ENCODE peak calls at places on chromosomes 11 and 22, in six cellular contexts. One of them, this sample, is unnamed.

GRCh38 chr22:25839755-25840154 is 97.8 kb downstream of the MYO18B start:
- DNase-seq in Caco-2: no peak
- DNase-seq in fibroblast of the conjunctiva: no peak
- DNase-seq in NCI-H1417: no peak
- DNase-seq in heart left ventricle: no peak
- DNase-seq in NCI-H1436: no peak
- DNase-seq in this sample: no peak

GRCh38 chr11:102347526-102348331 is 715 bp downstream of the BIRC2 start:
- DNase-seq in Caco-2: peak; percentile 40
- DNase-seq in fibroblast of the conjunctiva: no peak
- DNase-seq in NCI-H1417: peak; percentile 52
- DNase-seq in heart left ventricle: no peak
- DNase-seq in NCI-H1436: no peak
- DNase-seq in this sample: no peak

GRCh38 chr11:44728491-44728910 is 1.7 kb downstream of the TSPAN18 start:
- DNase-seq in Caco-2: no peak
- DNase-seq in fibroblast of the conjunctiva: no peak
- DNase-seq in NCI-H1417: no peak
- DNase-seq in heart left ventricle: no peak
- DNase-seq in NCI-H1436: no peak
- DNase-seq in this sample: no peak

GRCh38 chr11:199782-200181 is 6.9 kb downstream of the SCGB1C1 start:
- DNase-seq in Caco-2: peak; percentile 4
- DNase-seq in fibroblast of the conjunctiva: no peak
- DNase-seq in NCI-H1417: no peak
- DNase-seq in heart left ventricle: no peak
- DNase-seq in NCI-H1436: no peak
- DNase-seq in this sample: no peak

GRCh38 chr11:71171024-71171423 is 81.4 kb downstream of the SHANK2 start:
- DNase-seq in Caco-2: no peak
- DNase-seq in fibroblast of the conjunctiva: no peak
- DNase-seq in NCI-H1417: no peak
- DNase-seq in heart left ventricle: no peak
- DNase-seq in NCI-H1436: no peak
- DNase-seq in this sample: no peak

GRCh38 chr11:63280920-63281319 is 37.5 kb upstream of the SLC22A25 start:
- DNase-seq in Caco-2: no peak
- DNase-seq in fibroblast of the conjunctiva: no peak
- DNase-seq in NCI-H1417: no peak
- DNase-seq in heart left ventricle: no peak
- DNase-seq in NCI-H1436: no peak
- DNase-seq in this sample: no peak

GRCh38 chr22:16601437-16602223 is 9.0 kb upstream of the CCT8L2 start:
- DNase-seq in Caco-2: no peak
- DNase-seq in fibroblast of the conjunctiva: no peak
- DNase-seq in NCI-H1417: no peak
- DNase-seq in heart left ventricle: peak; percentile 46
- DNase-seq in NCI-H1436: no peak
- DNase-seq in this sample: no peak

GRCh38 chr22:38124236-38124974 is 13.9 kb upstream of the BAIAP2L2 start:
- DNase-seq in Caco-2: no peak
- DNase-seq in fibroblast of the conjunctiva: no peak
- DNase-seq in NCI-H1417: no peak
- DNase-seq in heart left ventricle: no peak
- DNase-seq in NCI-H1436: no peak
- DNase-seq in this sample: no peak

GRCh38 chr22:38788417-38788816 is 5.5 kb downstream of the DNAL4 start:
- DNase-seq in Caco-2: no peak
- DNase-seq in fibroblast of the conjunctiva: peak; percentile 75
- DNase-seq in NCI-H1417: no peak
- DNase-seq in heart left ventricle: peak; percentile 74
- DNase-seq in NCI-H1436: no peak
- DNase-seq in this sample: peak; percentile 57

GRCh38 chr22:48444320-48445112 is 1383.2 kb downstream of the BRD1 start:
- DNase-seq in Caco-2: no peak
- DNase-seq in fibroblast of the conjunctiva: no peak
- DNase-seq in NCI-H1417: no peak
- DNase-seq in heart left ventricle: no peak
- DNase-seq in NCI-H1436: no peak
- DNase-seq in this sample: no peak

GRCh38 chr11:92206441-92206840 is 18.2 kb upstream of the FAT3 start:
- DNase-seq in Caco-2: no peak
- DNase-seq in fibroblast of the conjunctiva: no peak
- DNase-seq in NCI-H1417: no peak
- DNase-seq in heart left ventricle: no peak
- DNase-seq in NCI-H1436: no peak
- DNase-seq in this sample: no peak

GRCh38 chr11:120031612-120032600 is 106.0 kb downstream of the TRIM29 start:
- DNase-seq in Caco-2: no peak
- DNase-seq in fibroblast of the conjunctiva: no peak
- DNase-seq in NCI-H1417: no peak
- DNase-seq in heart left ventricle: no peak
- DNase-seq in NCI-H1436: no peak
- DNase-seq in this sample: no peak

GRCh38 chr11:42315846-42316245 is 856.4 kb upstream of the LRRC4C start:
- DNase-seq in Caco-2: no peak
- DNase-seq in fibroblast of the conjunctiva: no peak
- DNase-seq in NCI-H1417: no peak
- DNase-seq in heart left ventricle: no peak
- DNase-seq in NCI-H1436: no peak
- DNase-seq in this sample: no peak

GRCh38 chr22:35299717-35300497 is at the start of gene TOM1:
- DNase-seq in Caco-2: peak; percentile 97
- DNase-seq in fibroblast of the conjunctiva: peak; percentile 96
- DNase-seq in NCI-H1417: peak; percentile 94
- DNase-seq in heart left ventricle: peak; percentile 98
- DNase-seq in NCI-H1436: peak; percentile 95
- DNase-seq in this sample: peak; percentile 89

GRCh38 chr22:39960791-39961746 is 872 bp downstream of the TMA7B start:
- DNase-seq in Caco-2: no peak
- DNase-seq in fibroblast of the conjunctiva: peak; percentile 16
- DNase-seq in NCI-H1417: no peak
- DNase-seq in heart left ventricle: no peak
- DNase-seq in NCI-H1436: no peak
- DNase-seq in this sample: no peak

GRCh38 chr11:113090716-113091577 is 129.7 kb downstream of the NCAM1 start:
- DNase-seq in Caco-2: no peak
- DNase-seq in fibroblast of the conjunctiva: no peak
- DNase-seq in NCI-H1417: no peak
- DNase-seq in heart left ventricle: no peak
- DNase-seq in NCI-H1436: no peak
- DNase-seq in this sample: no peak